ENCODE peak calls at places on chromosome 12, in nine cellular contexts. E is stimulated activated CD8-positive, alpha-beta memory T cell treated with anti-CD3 and anti-CD28 coated beads, Interleukin-7, amount 100 ng/mL, for 4 hours; L is activated CD4-positive, alpha-beta T cell treated with anti-CD3 and anti-CD28 coated beads, Interleukin-2, amount 50 U/mL, for 1 hour; U is non-pigmented ciliary epithelial cell; V is NCI-H1105 treated with DMSO at 0.1 percent for 48 hours; A is mesothelial cell of epicardium; W is neuronal stem cell; R is caudate nucleus; M is stimulated activated effector memory CD8-positive, alpha-beta T cell treated with anti-CD3 and anti-CD28 coated beads, Interleukin-12 subunit alpha, Interleukin-12 subunit beta, amount 100 ng/mL, for 72 hours. B is an unnamed sample.

GRCh38 chr12:27424631-27425230 is 21.8 kb upstream of the SMCO2 start:
- DNase-seq in V (peak; percentile 17), E (no peak), L (no peak), W (no peak), M (no peak), U (peak; percentile 22), R (no peak), A (no peak), B (peak; percentile 63)

GRCh38 chr12:124553862-124554428 is 13.5 kb downstream of the NCOR2 start:
- DNase-seq in E (no peak), W (no peak), U (no peak), V (no peak), R (no peak), M (no peak), A (no peak), L (no peak), B (no peak)

GRCh38 chr12:6053541-6053940 is 70.9 kb downstream of the VWF start:
- DNase-seq in M (no peak), V (no peak), E (no peak), U (no peak), L (no peak), A (no peak), W (no peak), R (no peak), B (no peak)

GRCh38 chr12:33575346-33575745 is 135.7 kb upstream of the SYT10 start:
- DNase-seq in E (no peak), L (no peak), R (no peak), V (no peak), A (no peak), U (no peak), M (no peak), W (no peak), B (no peak)

GRCh38 chr12:12456637-12457036 is 99.8 kb downstream of the BORCS5 start:
- DNase-seq in M (no peak), V (no peak), E (no peak), W (no peak), U (peak; percentile 68), R (no peak), A (no peak), L (no peak), B (no peak)

GRCh38 chr12:2614341-2614740 is 180.4 kb upstream of the FKBP4 start:
- DNase-seq in R (no peak), M (no peak), U (no peak), L (no peak), A (no peak), W (no peak), E (no peak), V (no peak), B (no peak)

GRCh38 chr12:19298837-19299605 is 140.3 kb upstream of the AEBP2 start:
- DNase-seq in L (no peak), M (no peak), R (no peak), V (no peak), U (no peak), W (no peak), A (no peak), E (no peak), B (no peak)

GRCh38 chr12:120211904-120212283 is 11.0 kb upstream of the RPLP0 start:
- DNase-seq in A (no peak), E (no peak), M (no peak), R (no peak), L (no peak), U (no peak), V (no peak), W (no peak), B (no peak)

GRCh38 chr12:124620606-124621295 is 53.3 kb upstream of the NCOR2 start:
- DNase-seq in V (no peak), E (no peak), R (no peak), L (no peak), M (no peak), A (no peak), U (no peak), W (no peak), B (no peak)

GRCh38 chr12:42140901-42141300 is 3.8 kb downstream of the GXYLT1 start:
- DNase-seq in R (no peak), L (no peak), W (no peak), A (no peak), V (no peak), U (no peak), M (no peak), E (no peak), B (no peak)